ENCODE peak calls at places on chromosomes 12 and 14, in eight cellular contexts. F is lower lobe of right lung; N is cardiac fibroblast; Q is posterior cingulate gyrus; S is mesenchymal stem cell; G is T follicular helper cell; T is DMS153; D is activated CD4-positive, alpha-beta T cell treated with anti-CD3 and anti-CD28 coated beads, Interleukin-2, amount 10 ng/mL, durations not matched to agents 7 days and 5 days. B is an unnamed sample.

GRCh38 chr12:15336772-15337553 is 14.7 kb downstream of the PTPRO start:
- DNase-seq in N (peak; percentile 34), T (no peak), D (no peak), S (peak; percentile 39), F (no peak), G (no peak), Q (no peak), B (no peak)

GRCh38 chr14:23513005-23513412 is 38.6 kb downstream of the ZFHX2 start:
- DNase-seq in S (no peak), T (peak; percentile 65), D (no peak), N (no peak), G (no peak), F (no peak), Q (peak; percentile 96), B (peak; percentile 91)

GRCh38 chr12:89040146-89040964 is 311.9 kb downstream of the DUSP6 start:
- DNase-seq in G (peak; percentile 25), F (peak; percentile 46), N (peak; percentile 26), D (peak; percentile 88), T (peak; percentile 52), Q (peak; percentile 72), S (no peak), B (no peak)

GRCh38 chr14:34583525-34583924 is 44.0 kb upstream of the EAPP start:
- DNase-seq in F (no peak), S (no peak), N (no peak), G (no peak), D (no peak), T (no peak), Q (peak; percentile 3), B (no peak)

GRCh38 chr12:24109381-24110039 is 160.0 kb upstream of the SOX5 start:
- DNase-seq in Q (no peak), S (peak; percentile 27), N (peak; percentile 35), F (no peak), D (no peak), T (no peak), G (no peak), B (no peak)

GRCh38 chr14:84686550-84686949 is 843.4 kb upstream of the FLRT2 start:
- DNase-seq in S (no peak), F (no peak), N (no peak), Q (no peak), G (no peak), T (no peak), D (no peak), B (no peak)

GRCh38 chr14:68780358-68781160 is 12.3 kb downstream of the ZFP36L1 start:
- DNase-seq in S (peak; percentile 78), Q (no peak), F (no peak), G (no peak), D (peak; percentile 68), N (peak; percentile 88), T (no peak), B (no peak)

GRCh38 chr12:120909633-120910318 is 5.6 kb upstream of the SPPL3 start:
- DNase-seq in T (no peak), N (no peak), F (no peak), S (no peak), Q (no peak), G (no peak), D (no peak), B (no peak)

GRCh38 chr14:42911642-42912041 is 1305.0 kb downstream of the LRFN5 start:
- DNase-seq in D (no peak), N (peak; percentile 1), F (no peak), G (no peak), T (peak; percentile 51), S (peak; percentile 9), Q (no peak), B (no peak)

GRCh38 chr12:116389990-116390655 is 112.6 kb upstream of the MED13L start:
- DNase-seq in T (no peak), F (no peak), Q (no peak), N (peak; percentile 94), D (no peak), G (no peak), S (peak; percentile 87), B (no peak)

GRCh38 chr12:117809509-117809908 is 159.3 kb downstream of the KSR2 start:
- DNase-seq in S (no peak), Q (no peak), G (no peak), D (no peak), F (no peak), N (no peak), T (no peak), B (peak; percentile 10)

GRCh38 chr14:80215756-80216581 is 4.7 kb upstream of the DIO2 start:
- DNase-seq in G (no peak), D (no peak), N (peak; percentile 43), S (peak; percentile 11), F (no peak), Q (no peak), T (no peak), B (no peak)

GRCh38 chr14:105219753-105220152 is 28.6 kb upstream of the BTBD6 start:
- DNase-seq in D (no peak), S (no peak), Q (no peak), G (no peak), F (no peak), N (no peak), T (no peak), B (no peak)

GRCh38 chr14:101028971-101029667 is 125.6 kb upstream of the RTL1 start:
- DNase-seq in D (no peak), S (no peak), F (no peak), Q (peak; percentile 13), N (no peak), G (no peak), T (peak; percentile 90), B (peak; percentile 51)

GRCh38 chr12:21073129-21073528 is 57.9 kb upstream of the SLCO1B1 start:
- DNase-seq in F (no peak), N (no peak), T (no peak), D (no peak), G (no peak), S (no peak), Q (no peak), B (no peak)

GRCh38 chr12:90899456-90900182 is 55.4 kb downstream of the CCER1 start:
- DNase-seq in T (no peak), D (no peak), F (no peak), Q (no peak), N (no peak), G (no peak), S (peak; percentile 30), B (no peak)

GRCh38 chr14:81453166-81453766 is 53.1 kb upstream of the STON2 start:
- DNase-seq in Q (no peak), S (peak; percentile 48), G (no peak), D (peak; percentile 64), N (peak; percentile 70), F (no peak), T (peak; percentile 42), B (peak; percentile 56)

GRCh38 chr12:21545557-21545956 is 19.5 kb downstream of the SPX start:
- DNase-seq in F (no peak), G (no peak), N (no peak), S (no peak), Q (no peak), D (no peak), T (no peak), B (no peak)

GRCh38 chr12:102462386-102462785 is 18.0 kb downstream of the IGF1 start:
- DNase-seq in N (no peak), T (no peak), D (no peak), F (no peak), S (no peak), Q (no peak), G (no peak), B (no peak)

GRCh38 chr14:70641548-70642312 is at the start of gene TTC9:
- DNase-seq in D (no peak), Q (peak; percentile 75), G (peak; percentile 26), N (peak; percentile 6), T (no peak), S (no peak), F (peak; percentile 50), B (peak; percentile 63)

GRCh38 chr12:5022465-5023061 is 21.1 kb upstream of the KCNA5 start:
- DNase-seq in D (peak; percentile 33), T (no peak), S (peak; percentile 10), F (no peak), G (no peak), Q (no peak), N (peak; percentile 56), B (peak; percentile 86)

GRCh38 chr12:49762468-49762847 is 21.1 kb downstream of the TMBIM6 start:
- DNase-seq in T (no peak), G (no peak), Q (no peak), F (no peak), N (no peak), S (no peak), D (peak; percentile 22), B (no peak)

GRCh38 chr12:40993158-40993557 is 195.0 kb upstream of the PDZRN4 start:
- DNase-seq in Q (no peak), D (no peak), G (no peak), S (no peak), T (no peak), F (no peak), N (no peak), B (no peak)

B was measured in cerebellum.